ENCODE peak calls at places on chromosomes 11 and 22, in nine cellular contexts. O is H1, L is transverse colon, D is HCT116, W is K562, I is stomach, S is breast epithelium, E is endothelial cell of umbilical vein, B is suprapubic skin. V is an unnamed sample.

GRCh38 chr11:123472236-123472935 is 42.3 kb downstream of the GRAMD1B start:
- DNase-seq in E (no peak), W (no peak), S (no peak), I (no peak), L (no peak), D (no peak), O (no peak), B (no peak), V (no peak)

GRCh38 chr22:19571995-19572394 is 47.8 kb upstream of the CLDN5 start:
- DNase-seq in S (no peak), E (no peak), W (no peak), I (no peak), B (no peak), O (no peak), L (no peak), D (no peak), V (no peak)

GRCh38 chr11:29879560-29879959 is 137.3 kb downstream of the KCNA4 start:
- DNase-seq in O (no peak), W (no peak), S (no peak), D (no peak), L (no peak), B (no peak), I (no peak), E (no peak), V (no peak)

GRCh38 chr11:2584812-2585565 is 114.8 kb downstream of the KCNQ1OT1 start:
- DNase-seq in B (no peak), I (peak), L (no peak), W (no peak), E (no peak), D (no peak), O (no peak), S (peak), V (peak)

GRCh38 chr22:25364281-25364680 is 144.8 kb downstream of the CRYBB2 start:
- DNase-seq in E (no peak), I (no peak), B (peak), S (no peak), L (peak), O (no peak), W (no peak), D (no peak), V (no peak)

GRCh38 chr11:74019104-74019738 is 10.3 kb upstream of the UCP3 start:
- DNase-seq in I (peak), D (no peak), E (no peak), W (no peak), L (no peak), S (no peak), O (no peak), B (no peak), V (no peak)

GRCh38 chr11:11975201-11976092 is 33.0 kb downstream of the DKK3 start:
- DNase-seq in O (no peak), L (no peak), E (no peak), I (peak), S (peak), B (no peak), D (no peak), W (no peak), V (no peak)

GRCh38 chr22:28600546-28601143 is 79.0 kb downstream of the TTC28 start:
- DNase-seq in I (no peak), O (no peak), W (peak), S (no peak), B (no peak), E (peak), D (peak), L (no peak), V (no peak)

GRCh38 chr22:19844423-19845368 is 10.0 kb downstream of the GNB1L start:
- DNase-seq in E (peak), S (peak), D (no peak), L (no peak), O (no peak), I (peak), B (peak), W (no peak), V (no peak)

GRCh38 chr22:23383491-23384450 is 196.3 kb downstream of the IGLL1 start:
- DNase-seq in D (no peak), B (no peak), O (no peak), E (no peak), S (no peak), I (peak), L (no peak), W (no peak), V (no peak)

GRCh38 chr11:115170133-115170815 is 333.9 kb downstream of the CADM1 start:
- DNase-seq in O (no peak), B (no peak), S (no peak), D (no peak), L (peak), E (peak), W (peak), I (no peak), V (no peak)

GRCh38 chr11:20111871-20112270 is 48.4 kb downstream of the DBX1 start:
- DNase-seq in I (no peak), W (no peak), D (no peak), L (no peak), S (no peak), O (no peak), B (no peak), E (no peak), V (no peak)

GRCh38 chr11:18393581-18394299 is 623 bp upstream of the LDHA start:
- DNase-seq in O (no peak), L (no peak), W (peak), E (no peak), D (no peak), S (no peak), B (no peak), I (no peak), V (no peak)

GRCh38 chr11:44608654-44609027 is 43.2 kb downstream of the CD82 start:
- DNase-seq in S (no peak), D (no peak), L (no peak), W (no peak), E (no peak), I (no peak), B (no peak), O (no peak), V (no peak)

GRCh38 chr11:44606472-44606871 is 41.0 kb downstream of the CD82 start:
- DNase-seq in B (no peak), I (no peak), E (no peak), L (no peak), S (no peak), D (no peak), O (no peak), W (no peak), V (no peak)

GRCh38 chr11:44605965-44606364 is 40.5 kb downstream of the CD82 start:
- DNase-seq in S (no peak), E (no peak), D (no peak), W (no peak), O (no peak), B (no peak), I (no peak), L (no peak), V (no peak)

GRCh38 chr11:44607987-44608386 is 42.5 kb downstream of the CD82 start:
- DNase-seq in O (no peak), L (no peak), D (no peak), B (no peak), E (peak), W (peak), I (no peak), S (no peak), V (no peak)

GRCh38 chr11:44607324-44607962 is 42.0 kb downstream of the CD82 start:
- DNase-seq in E (no peak), D (no peak), O (no peak), W (peak), L (no peak), B (no peak), I (no peak), S (no peak), V (no peak)
- TF ChIP-seq POLR2A in E (no peak), D (no peak), O (no peak), W (no peak), L (no peak), B (no peak), I (no peak), S (no peak), V (no peak)

GRCh38 chr11:66652651-66653050 is 14.1 kb downstream of the RBM4 start:
- DNase-seq in O (no peak), W (no peak), E (no peak), S (no peak), D (no peak), B (no peak), I (no peak), L (no peak), V (no peak)
- TF ChIP-seq POLR2AphosphoS5 in O (no peak), W (no peak), E (no peak), S (no peak), D (no peak), B (no peak), I (no peak), L (no peak), V (peak)

DNA sequence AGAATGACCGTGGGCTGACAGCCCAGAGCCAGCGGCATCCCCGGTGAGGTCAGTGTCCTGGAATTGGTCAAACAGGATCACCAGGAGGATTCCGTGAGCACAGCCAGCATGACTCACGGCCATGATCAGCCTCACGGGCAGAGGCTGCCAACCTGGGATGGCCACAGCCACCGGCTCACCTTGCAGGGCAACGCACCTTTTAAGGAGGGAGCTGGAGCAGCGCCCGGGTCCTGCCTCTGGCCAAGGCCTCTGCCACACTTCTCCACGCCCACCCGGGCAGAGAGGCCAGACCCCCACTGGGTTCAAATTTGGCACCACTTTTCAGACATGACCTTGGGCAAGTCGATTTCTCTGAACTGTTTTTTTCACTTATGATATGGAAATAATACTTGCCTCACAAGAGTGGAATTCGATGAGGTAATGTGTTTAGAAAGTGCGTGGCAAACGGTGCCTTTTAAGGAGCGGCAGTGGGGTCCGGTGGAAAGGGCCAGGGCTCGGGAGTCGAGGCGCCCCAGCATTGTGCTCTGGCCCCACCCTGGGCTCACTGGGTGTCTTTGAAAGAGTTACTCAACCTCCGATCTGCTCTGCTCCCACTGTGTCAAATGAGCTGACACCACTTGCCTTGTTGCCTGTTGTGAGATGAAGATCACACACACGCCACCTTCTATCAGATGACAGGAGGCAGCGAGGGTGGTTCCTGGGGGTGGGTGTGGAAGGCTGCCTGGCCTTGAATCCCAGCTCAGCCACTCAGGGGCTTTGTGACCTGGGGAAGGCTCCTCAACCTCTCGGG is 16.0 kb downstream of the TXN2 start:
- DNase-seq in D (peak), E (peak), I (peak), W (no peak), B (no peak), O (no peak), L (peak), S (peak), V (no peak)
- TF ChIP-seq POLR2A in D (no peak), E (no peak), I (no peak), W (no peak), B (no peak), O (no peak), L (peak), S (no peak), V (peak)

DNA sequence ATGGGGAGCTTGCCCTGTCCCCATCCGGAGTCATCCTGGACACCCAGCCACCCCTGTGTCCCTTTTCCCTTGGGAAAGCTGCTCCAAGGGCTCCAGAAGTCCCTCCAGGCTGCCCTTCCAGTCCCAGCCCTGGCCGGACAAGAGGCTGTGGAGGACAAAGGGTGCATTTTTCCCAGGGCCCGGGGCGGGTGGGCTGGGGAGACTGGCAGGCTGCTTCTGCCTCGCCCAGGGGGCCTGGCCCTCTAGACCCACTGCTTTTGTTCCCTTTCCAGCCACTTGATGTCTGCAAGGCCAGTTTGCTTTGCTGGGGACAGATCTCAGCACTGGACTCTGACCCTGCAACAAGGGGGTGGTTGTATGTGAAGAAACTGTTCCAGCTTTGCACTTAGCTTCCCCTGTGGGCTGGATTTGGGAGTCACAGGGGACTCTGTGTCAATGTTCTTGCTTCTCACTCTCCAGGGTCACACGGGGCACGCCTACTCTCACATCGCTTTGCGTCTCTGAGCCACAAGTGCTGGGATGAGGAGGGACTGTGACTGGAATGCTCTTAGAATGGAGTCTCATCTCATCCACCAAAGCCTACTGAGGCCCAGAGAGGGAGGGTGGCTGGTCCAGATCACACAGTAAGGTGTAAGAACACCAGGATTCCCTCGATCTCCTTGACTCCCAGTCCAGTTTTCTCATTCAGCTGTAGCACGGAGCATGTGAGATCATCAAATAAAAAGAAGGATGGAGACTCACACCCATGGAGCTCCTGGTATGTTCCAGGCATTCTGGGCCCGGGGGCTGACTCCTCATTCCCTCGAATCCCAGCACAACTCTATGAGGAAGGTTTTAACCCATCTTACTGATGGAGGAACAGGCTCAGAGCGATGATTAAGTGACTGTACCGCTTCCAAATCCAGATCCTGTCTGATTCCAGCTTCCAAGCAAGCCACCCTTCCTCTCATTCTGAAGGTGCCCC is 59.9 kb downstream of the FBXO7 start:
- DNase-seq in E (no peak), S (no peak), W (no peak), I (peak), O (no peak), L (peak), B (no peak), D (no peak), V (no peak)
- TF ChIP-seq POLR2AphosphoS5 in E (no peak), S (no peak), W (no peak), I (no peak), O (no peak), L (no peak), B (no peak), D (no peak), V (no peak)

DNA sequence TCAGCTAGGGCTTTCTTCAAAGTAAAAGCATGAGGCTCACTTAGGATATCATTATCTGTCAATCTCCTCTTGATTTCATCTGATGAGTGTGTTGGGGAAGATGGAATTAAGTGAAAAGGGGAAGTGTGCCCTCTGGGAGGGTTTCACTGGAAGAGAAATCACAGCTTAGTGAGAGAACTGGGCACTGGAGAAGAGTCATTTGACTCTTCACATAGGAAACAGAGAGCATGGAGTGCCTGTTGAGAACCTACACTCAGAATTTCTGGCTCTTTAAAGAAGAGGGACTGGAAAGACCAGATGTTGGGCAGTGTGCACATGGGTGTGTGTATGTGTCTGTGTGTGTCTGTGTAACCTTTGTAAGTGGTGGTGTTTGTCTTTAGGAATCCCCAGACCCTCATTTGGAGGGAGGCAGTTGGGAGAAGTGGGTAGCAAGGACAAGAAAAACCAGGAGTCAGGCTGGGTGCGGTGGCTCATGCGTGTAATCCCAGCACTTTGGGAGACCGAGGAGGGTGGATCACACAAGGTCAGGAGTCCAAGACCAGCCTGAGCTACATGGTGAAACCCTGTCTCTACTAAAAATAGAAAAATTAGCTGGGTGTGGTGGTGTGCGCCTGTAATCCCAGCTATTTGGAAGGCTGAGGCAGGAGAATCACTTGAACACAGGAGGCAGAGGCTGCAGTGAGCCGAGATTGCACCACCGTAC is 10.0 kb downstream of the STX3 start:
- DNase-seq in O (no peak), I (no peak), D (no peak), W (no peak), E (no peak), B (no peak), S (no peak), L (peak), V (no peak)
- TF ChIP-seq POLR2A in O (no peak), I (no peak), D (no peak), W (no peak), E (no peak), B (no peak), S (no peak), L (no peak), V (no peak)

DNA sequence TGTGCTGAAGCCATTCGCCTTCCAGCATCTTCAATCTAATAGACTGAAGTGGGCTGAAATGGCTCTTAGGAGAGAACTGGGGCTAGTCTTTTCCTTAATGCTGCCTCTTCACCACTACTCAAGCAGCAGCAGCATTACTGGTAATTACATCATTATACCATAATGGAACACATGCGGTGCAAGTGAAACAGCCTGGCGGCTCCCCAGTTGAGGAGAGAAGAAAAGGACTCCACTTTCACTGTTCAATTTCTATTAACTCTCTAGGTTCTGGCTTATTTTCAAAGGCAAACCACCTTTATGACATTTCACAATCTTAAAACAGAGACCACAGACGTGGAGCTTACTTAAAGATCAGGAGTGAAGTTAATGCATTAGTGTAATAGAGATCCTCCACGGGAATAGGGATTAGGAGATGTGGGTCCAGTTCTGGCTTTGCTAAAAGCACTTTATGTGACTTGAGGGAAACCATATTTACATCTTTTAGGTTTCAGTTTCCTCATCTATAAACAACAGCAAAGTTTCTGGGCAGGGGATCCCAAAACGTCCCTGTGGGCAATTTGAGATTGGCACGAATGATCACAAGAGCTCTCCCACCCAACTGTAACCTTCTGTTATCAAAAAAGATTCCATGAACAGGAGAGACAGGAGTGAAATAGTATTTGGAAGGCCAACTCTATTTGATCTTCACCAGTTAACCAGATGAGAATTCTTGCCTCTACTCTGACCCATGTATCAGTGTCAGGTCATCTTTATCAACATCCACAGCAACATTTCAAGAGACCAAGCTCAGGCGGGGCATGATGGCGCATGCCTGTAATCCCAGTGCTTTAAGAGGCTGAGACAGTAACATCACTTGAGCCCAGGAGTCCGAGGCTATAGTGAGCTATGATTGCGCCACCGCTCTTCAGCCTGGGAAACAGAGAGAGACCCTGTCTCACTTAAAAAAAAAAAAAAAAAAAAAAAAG is 62.6 kb downstream of the GAB2 start:
- DNase-seq in L (no peak), I (no peak), E (no peak), W (peak), B (no peak), D (no peak), O (no peak), S (no peak), V (no peak)
- TF ChIP-seq POLR2AphosphoS5 in L (no peak), I (no peak), E (no peak), W (no peak), B (no peak), D (no peak), O (no peak), S (no peak), V (no peak)

GRCh38 chr11:64225608-64226506 is at the start of the genes NUDT22 and TRPT1:
- DNase-seq in O (no peak), D (no peak), S (peak), E (peak), I (peak), L (peak), B (peak), W (peak), V (peak)
- TF ChIP-seq POLR2A in O (peak), D (no peak), S (peak), E (peak), I (no peak), L (peak), B (peak), W (peak), V (no peak)

DNA sequence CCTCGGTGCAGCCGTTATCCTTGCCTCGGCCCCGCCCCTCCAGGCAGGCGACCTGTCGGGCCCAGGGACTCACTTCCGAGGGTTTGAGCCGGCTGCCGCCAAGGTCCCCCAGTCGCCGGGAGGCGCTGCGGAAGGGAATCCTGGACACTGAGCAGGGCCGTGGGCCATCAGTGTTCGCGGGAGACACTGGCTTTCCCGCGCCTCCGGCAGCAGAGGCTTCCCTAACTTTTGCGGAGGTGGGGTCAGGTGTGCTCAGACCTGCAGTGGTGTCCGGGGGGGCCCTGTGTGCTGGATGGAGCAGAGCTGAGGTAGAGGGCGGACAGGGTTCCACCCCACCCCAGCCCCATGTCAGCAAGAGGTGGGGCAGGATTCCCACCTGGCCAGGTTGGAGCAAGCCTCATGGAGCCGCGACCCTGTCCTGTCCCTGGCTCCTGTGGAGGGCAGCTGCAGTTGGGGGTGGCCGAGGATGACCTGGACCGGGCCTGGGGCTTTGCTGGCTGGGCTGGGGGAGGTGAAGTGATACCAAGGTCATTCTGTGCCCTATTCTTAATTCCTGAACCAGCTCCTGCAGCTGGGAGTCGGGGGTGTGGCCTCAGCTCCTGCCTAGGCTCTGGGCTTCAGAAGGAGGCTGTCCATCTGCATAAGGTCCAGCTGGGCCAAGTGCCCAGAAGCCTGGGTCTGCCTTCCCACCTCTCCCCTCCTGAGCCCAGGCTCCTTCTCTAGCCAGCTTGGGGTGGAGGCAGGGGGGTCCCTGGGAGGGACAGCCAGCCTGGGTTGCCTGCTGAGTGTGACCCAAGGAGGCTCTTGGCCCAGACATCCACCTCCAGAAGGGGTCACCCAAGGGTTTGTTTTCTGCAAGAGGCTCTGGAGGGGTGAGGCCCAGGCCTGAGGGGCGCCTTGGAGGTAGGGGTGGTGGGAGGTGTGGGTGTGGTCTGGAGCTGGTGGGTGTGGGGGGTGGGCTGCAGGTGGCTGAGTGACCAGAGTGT is 8.4 kb downstream of the TSPAN4 start:
- DNase-seq in I (no peak), S (no peak), B (no peak), O (no peak), W (peak), E (no peak), D (no peak), L (no peak), V (peak)
- TF ChIP-seq POLR2AphosphoS5 in I (no peak), S (no peak), B (no peak), O (peak), W (no peak), E (no peak), D (no peak), L (no peak), V (no peak)

V was measured in GM12891.